ENCODE peak calls at places on chromosomes 3 and 15, in six cellular contexts. B is neural progenitor cell, Q is colonic mucosa, C is nephron progenitor cell, X is lower lobe of right lung, K is GM10248. D is an unnamed sample.

GRCh38 chr3:78645628-78646310 is 1122.0 kb downstream of the ROBO1 start:
- DNase-seq in C (peak), Q (peak), X (no peak), B (peak), K (peak), D (no peak)

GRCh38 chr3:52844290-52844985 is 9.6 kb upstream of the MUSTN1 start:
- DNase-seq in X (no peak), Q (no peak), C (no peak), K (no peak), B (no peak), D (no peak)

GRCh38 chr15:46636220-46636619 is 1001.4 kb downstream of the SQOR start:
- DNase-seq in X (no peak), C (no peak), Q (no peak), K (no peak), B (peak), D (no peak)

GRCh38 chr15:63831041-63831440 is 2.7 kb downstream of the HERC1 start:
- DNase-seq in K (no peak), B (no peak), Q (no peak), X (no peak), C (no peak), D (no peak)

GRCh38 chr15:61382927-61383326 is 153.8 kb upstream of the RORA start:
- DNase-seq in X (no peak), C (no peak), K (no peak), Q (no peak), B (no peak), D (no peak)

GRCh38 chr3:56879453-56880224 is 77.9 kb upstream of the ARHGEF3 start:
- DNase-seq in Q (no peak), X (no peak), C (no peak), K (no peak), B (no peak), D (no peak)

GRCh38 chr3:45673273-45673672 is 15.9 kb upstream of the SACM1L start:
- DNase-seq in X (no peak), K (no peak), C (no peak), B (no peak), Q (no peak), D (no peak)

GRCh38 chr15:56752986-56753385 is 19.7 kb upstream of the ZNF280D start:
- DNase-seq in C (no peak), X (no peak), K (no peak), B (no peak), Q (no peak), D (no peak)

GRCh38 chr15:67670647-67671305 is 128.3 kb downstream of the MAP2K5 start:
- DNase-seq in C (no peak), X (no peak), K (no peak), B (no peak), Q (no peak), D (no peak)

GRCh38 chr3:56484096-56484495 is 15.8 kb upstream of the ERC2 start:
- DNase-seq in B (no peak), X (no peak), Q (no peak), K (no peak), C (no peak), D (no peak)

GRCh38 chr3:131218196-131218595 is 163.4 kb upstream of the NUDT16 start:
- DNase-seq in X (no peak), Q (no peak), K (no peak), B (no peak), C (no peak), D (no peak)

GRCh38 chr15:58666957-58667356 is 82.5 kb downstream of the ADAM10 start:
- DNase-seq in Q (no peak), B (no peak), K (no peak), X (no peak), C (no peak), D (no peak)

GRCh38 chr15:20340331-20340811 is 201.2 kb downstream of the GOLGA6L6 start:
- DNase-seq in C (peak), Q (no peak), X (peak), B (no peak), K (peak), D (peak)

GRCh38 chr3:169746924-169747323 is 17.9 kb downstream of the TERC start:
- DNase-seq in Q (no peak), X (no peak), B (no peak), C (no peak), K (no peak), D (no peak)

GRCh38 chr3:190205739-190206138 is 85.0 kb upstream of the P3H2 start:
- DNase-seq in X (no peak), C (no peak), K (peak), Q (no peak), B (no peak), D (no peak)

GRCh38 chr3:128321418-128321817 is 145.3 kb downstream of the DNAJB8 start:
- DNase-seq in B (no peak), Q (no peak), C (no peak), K (no peak), X (no peak), D (no peak)

GRCh38 chr3:135229018-135229495 is 434.0 kb downstream of the EPHB1 start:
- DNase-seq in X (no peak), K (no peak), B (peak), Q (no peak), C (no peak), D (no peak)

GRCh38 chr3:112074006-112074405 is 12.2 kb upstream of the C3orf52 start:
- DNase-seq in Q (no peak), K (no peak), C (no peak), B (no peak), X (no peak), D (no peak)

DNA sequence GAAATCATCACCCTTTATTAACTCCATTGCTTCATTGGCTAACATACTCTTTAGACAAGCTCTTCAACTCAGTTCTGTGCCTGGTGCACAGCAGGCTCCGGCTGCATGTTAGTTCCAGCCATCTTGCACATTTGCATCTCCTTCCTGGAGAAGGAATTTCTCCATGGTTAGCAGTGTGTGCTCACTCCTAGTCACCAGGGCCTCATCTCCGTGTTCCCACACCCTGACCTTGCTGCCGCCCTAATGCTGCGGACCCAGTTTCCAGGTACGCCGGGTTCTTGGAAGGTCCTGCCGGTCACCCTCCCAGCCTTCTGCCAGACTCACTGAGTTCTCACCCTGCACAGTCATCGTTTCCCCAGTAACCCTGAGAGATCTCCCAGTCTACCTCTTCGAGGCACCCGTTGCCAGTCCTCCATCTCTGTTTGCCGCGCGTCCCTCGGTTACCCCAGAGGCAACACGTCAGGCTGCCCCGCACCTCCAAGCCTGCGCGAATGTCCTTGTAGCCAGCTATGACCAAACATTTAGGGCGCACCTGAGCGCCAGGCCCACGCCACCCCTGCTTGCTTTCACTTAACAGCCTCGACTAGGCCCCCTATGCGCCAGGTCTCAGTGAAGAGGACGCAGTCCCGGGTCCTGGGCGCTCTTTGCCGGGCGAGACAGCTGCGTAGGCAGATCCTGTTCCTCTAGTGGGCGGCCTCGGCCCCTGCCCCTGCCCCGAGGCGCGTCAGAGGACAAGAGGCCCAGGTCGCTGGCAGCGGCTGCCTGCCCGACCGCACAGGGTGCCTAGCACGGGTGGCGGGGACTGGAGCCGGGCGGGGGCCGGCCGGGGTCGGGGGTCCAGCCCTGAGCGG is 744 bp upstream of the ZNF592 start:
- DNase-seq in C (peak), X (peak), K (peak), Q (peak), B (peak), D (peak)
- TF ChIP-seq CTCF in C (no peak), X (peak), K (no peak), Q (no peak), B (peak), D (no peak)

GRCh38 chr15:88256261-88257230 is at the start of gene NTRK3:
- DNase-seq in Q (no peak), K (no peak), X (no peak), C (peak), B (peak), D (no peak)

GRCh38 chr15:88257311-88257901 is 867 bp upstream of the NTRK3 start:
- DNase-seq in K (no peak), C (peak), Q (no peak), X (no peak), B (peak), D (no peak)

GRCh38 chr15:88255496-88256171 is 905 bp downstream of the NTRK3 start:
- DNase-seq in X (no peak), B (peak), K (no peak), Q (no peak), C (peak), D (peak)

GRCh38 chr15:88255109-88255495 is 1.4 kb downstream of the NTRK3 start:
- DNase-seq in X (no peak), K (no peak), C (no peak), B (no peak), Q (no peak), D (no peak)

DNA sequence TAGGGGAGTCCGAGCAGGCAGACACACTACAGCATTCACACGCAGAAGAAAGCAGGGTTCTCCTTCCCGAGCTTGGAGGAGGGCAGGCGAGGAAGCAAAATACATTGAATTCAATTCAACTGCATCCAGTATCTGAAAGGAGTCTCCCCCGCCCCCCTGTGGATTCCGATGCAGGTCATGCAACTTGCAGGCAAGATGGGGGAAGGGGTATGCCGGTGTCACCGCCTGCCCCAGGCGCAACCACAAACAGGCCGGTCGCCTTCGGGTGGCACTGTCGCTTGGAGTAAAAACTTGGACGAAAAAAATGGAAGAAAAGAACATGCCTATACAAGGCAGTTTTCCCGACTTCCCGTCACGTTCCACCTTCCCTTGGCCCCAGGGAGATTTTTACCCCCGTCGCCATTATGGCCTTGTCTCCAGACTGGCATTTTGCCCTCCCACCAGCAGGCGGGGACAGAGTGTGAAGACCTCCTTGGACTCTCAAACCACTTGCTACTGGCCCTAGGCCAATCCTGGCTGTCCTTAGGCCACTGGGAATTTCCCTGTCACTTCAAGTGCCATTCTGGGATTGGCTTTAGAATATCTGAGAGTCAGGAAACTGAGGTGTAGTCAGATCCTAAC is 1.6 kb upstream of the NTRK3 start:
- DNase-seq in B (peak), X (no peak), C (peak), K (no peak), Q (no peak), D (no peak)
- TF ChIP-seq CTCF in B (peak), X (no peak), C (peak), K (peak), Q (no peak), D (no peak)

GRCh38 chr3:180678231-180678630 is 1.1 kb downstream of the CCDC39 start:
- DNase-seq in Q (no peak), B (no peak), C (no peak), X (no peak), K (peak), D (no peak)

GRCh38 chr3:180679178-180680096 is at the start of gene CCDC39:
- DNase-seq in B (peak), Q (peak), X (peak), C (peak), K (peak), D (peak)

GRCh38 chr3:180684807-180685206 is 5.5 kb upstream of the CCDC39 start:
- DNase-seq in C (peak), K (no peak), Q (no peak), B (peak), X (no peak), D (no peak)

GRCh38 chr3:180683816-180684215 is 4.5 kb upstream of the CCDC39 start:
- DNase-seq in K (no peak), C (no peak), B (no peak), Q (no peak), X (no peak), D (no peak)

GRCh38 chr3:180680097-180680430 is 775 bp upstream of the CCDC39 start:
- DNase-seq in C (no peak), X (no peak), Q (peak), B (peak), K (peak), D (no peak)
- TF ChIP-seq CTCF in C (peak), X (peak), Q (no peak), B (peak), K (peak), D (peak)

GRCh38 chr3:62923092-62923491 is 47.9 kb upstream of the CADPS start:
- DNase-seq in Q (peak), C (no peak), X (no peak), B (no peak), K (no peak), D (no peak)
- TF ChIP-seq CTCF in Q (no peak), C (no peak), X (no peak), B (no peak), K (no peak), D (no peak)